ENCODE peak calls at places on chromosomes 7 and 10, in five cellular contexts. One of them, this sample, is unnamed.

GRCh38 chr7:157318015-157318706 is 18.6 kb upstream of the DNAJB6 start:
- DNase-seq in body of pancreas: peak
- DNase-seq in PC-9: no peak
- DNase-seq in OCI-LY7: no peak
- DNase-seq in choroid plexus epithelial cell: no peak
- DNase-seq in this sample: peak

GRCh38 chr10:59628456-59628855 is 81.2 kb downstream of the SLC16A9 start:
- DNase-seq in body of pancreas: no peak
- DNase-seq in PC-9: no peak
- DNase-seq in OCI-LY7: no peak
- DNase-seq in choroid plexus epithelial cell: no peak
- DNase-seq in this sample: no peak

GRCh38 chr10:27783660-27784059 is 38.0 kb upstream of the MKX start:
- DNase-seq in body of pancreas: peak
- DNase-seq in PC-9: no peak
- DNase-seq in OCI-LY7: peak
- DNase-seq in choroid plexus epithelial cell: peak
- DNase-seq in this sample: no peak

GRCh38 chr10:46543379-46544014 is 13.0 kb downstream of the GPRIN2 start:
- DNase-seq in body of pancreas: no peak
- DNase-seq in PC-9: no peak
- DNase-seq in OCI-LY7: no peak
- DNase-seq in choroid plexus epithelial cell: no peak
- DNase-seq in this sample: no peak

GRCh38 chr10:21398549-21399345 is 126.7 kb downstream of the SKIDA1 start:
- DNase-seq in body of pancreas: no peak
- DNase-seq in PC-9: peak
- DNase-seq in OCI-LY7: no peak
- DNase-seq in choroid plexus epithelial cell: no peak
- DNase-seq in this sample: no peak

GRCh38 chr7:127692200-127692599 is 40.2 kb downstream of the SND1 start:
- DNase-seq in body of pancreas: no peak
- DNase-seq in PC-9: no peak
- DNase-seq in OCI-LY7: no peak
- DNase-seq in choroid plexus epithelial cell: no peak
- DNase-seq in this sample: no peak

GRCh38 chr10:97081621-97082235 is 104.0 kb downstream of the SLIT1 start:
- DNase-seq in body of pancreas: peak
- DNase-seq in PC-9: peak
- DNase-seq in OCI-LY7: peak
- DNase-seq in choroid plexus epithelial cell: peak
- DNase-seq in this sample: peak

GRCh38 chr7:57202274-57202673 is 70.0 kb upstream of the ZNF479 start:
- DNase-seq in body of pancreas: no peak
- DNase-seq in PC-9: no peak
- DNase-seq in OCI-LY7: no peak
- DNase-seq in choroid plexus epithelial cell: no peak
- DNase-seq in this sample: no peak

GRCh38 chr7:155764432-155764798 is 47.8 kb downstream of the SHH start:
- DNase-seq in body of pancreas: no peak
- DNase-seq in PC-9: no peak
- DNase-seq in OCI-LY7: no peak
- DNase-seq in choroid plexus epithelial cell: no peak
- DNase-seq in this sample: no peak

GRCh38 chr10:102596506-102596971 is 47.7 kb upstream of the TRIM8 start:
- DNase-seq in body of pancreas: peak
- DNase-seq in PC-9: peak
- DNase-seq in OCI-LY7: peak
- DNase-seq in choroid plexus epithelial cell: peak
- DNase-seq in this sample: peak

GRCh38 chr10:109343293-109343692 is 580.0 kb downstream of the XPNPEP1 start:
- DNase-seq in body of pancreas: no peak
- DNase-seq in PC-9: no peak
- DNase-seq in OCI-LY7: no peak
- DNase-seq in choroid plexus epithelial cell: no peak
- DNase-seq in this sample: no peak

GRCh38 chr10:126111562-126111961 is 215.2 kb downstream of the FANK1 start:
- DNase-seq in body of pancreas: no peak
- DNase-seq in PC-9: no peak
- DNase-seq in OCI-LY7: no peak
- DNase-seq in choroid plexus epithelial cell: peak
- DNase-seq in this sample: no peak

GRCh38 chr10:42979730-42980467 is 97.0 kb upstream of the RET start:
- DNase-seq in body of pancreas: no peak
- DNase-seq in PC-9: no peak
- DNase-seq in OCI-LY7: no peak
- DNase-seq in choroid plexus epithelial cell: no peak
- DNase-seq in this sample: no peak

GRCh38 chr7:1359681-1360485 is 99.4 kb downstream of the MICALL2 start:
- DNase-seq in body of pancreas: no peak
- DNase-seq in PC-9: no peak
- DNase-seq in OCI-LY7: no peak
- DNase-seq in choroid plexus epithelial cell: no peak
- DNase-seq in this sample: no peak

GRCh38 chr10:12729885-12730284 is 271.6 kb downstream of the CCDC3 start:
- DNase-seq in body of pancreas: no peak
- DNase-seq in PC-9: no peak
- DNase-seq in OCI-LY7: no peak
- DNase-seq in choroid plexus epithelial cell: no peak
- DNase-seq in this sample: no peak

GRCh38 chr7:95922191-95922590 is 149.8 kb downstream of the DYNC1I1 start:
- DNase-seq in body of pancreas: no peak
- DNase-seq in PC-9: no peak
- DNase-seq in OCI-LY7: no peak
- DNase-seq in choroid plexus epithelial cell: no peak
- DNase-seq in this sample: no peak

GRCh38 chr7:144854839-144855424 is 19.1 kb upstream of the TPK1 start:
- DNase-seq in body of pancreas: no peak
- DNase-seq in PC-9: no peak
- DNase-seq in OCI-LY7: peak
- DNase-seq in choroid plexus epithelial cell: peak
- DNase-seq in this sample: no peak

GRCh38 chr7:137890449-137890916 is 43.7 kb upstream of the DGKI start:
- DNase-seq in body of pancreas: no peak
- DNase-seq in PC-9: no peak
- DNase-seq in OCI-LY7: no peak
- DNase-seq in choroid plexus epithelial cell: no peak
- DNase-seq in this sample: no peak

GRCh38 chr10:110711382-110711781 is 67.2 kb downstream of the RBM20 start:
- DNase-seq in body of pancreas: no peak
- DNase-seq in PC-9: no peak
- DNase-seq in OCI-LY7: no peak
- DNase-seq in choroid plexus epithelial cell: no peak
- DNase-seq in this sample: no peak

GRCh38 chr10:114458955-114459354 is 54.7 kb upstream of the AFAP1L2 start:
- DNase-seq in body of pancreas: peak
- DNase-seq in PC-9: no peak
- DNase-seq in OCI-LY7: peak
- DNase-seq in choroid plexus epithelial cell: peak
- DNase-seq in this sample: no peak

GRCh38 chr10:1706256-1706655 is 31.1 kb downstream of the ADARB2 start:
- DNase-seq in body of pancreas: no peak
- DNase-seq in PC-9: no peak
- DNase-seq in OCI-LY7: no peak
- DNase-seq in choroid plexus epithelial cell: no peak
- DNase-seq in this sample: no peak

GRCh38 chr10:117675516-117675915 is 133.0 kb downstream of the EMX2 start:
- DNase-seq in body of pancreas: no peak
- DNase-seq in PC-9: no peak
- DNase-seq in OCI-LY7: no peak
- DNase-seq in choroid plexus epithelial cell: no peak
- DNase-seq in this sample: no peak

GRCh38 chr7:18693401-18693800 is 197.9 kb downstream of the HDAC9 start:
- DNase-seq in body of pancreas: peak
- DNase-seq in PC-9: no peak
- DNase-seq in OCI-LY7: no peak
- DNase-seq in choroid plexus epithelial cell: peak
- DNase-seq in this sample: peak

GRCh38 chr10:12221323-12222298 is 25.6 kb downstream of the CDC123 start:
- DNase-seq in body of pancreas: no peak
- DNase-seq in PC-9: peak
- DNase-seq in OCI-LY7: no peak
- DNase-seq in choroid plexus epithelial cell: peak
- DNase-seq in this sample: no peak

GRCh38 chr10:3924344-3924743 is 139.3 kb upstream of the KLF6 start:
- DNase-seq in body of pancreas: no peak
- DNase-seq in PC-9: peak
- DNase-seq in OCI-LY7: no peak
- DNase-seq in choroid plexus epithelial cell: peak
- DNase-seq in this sample: no peak

GRCh38 chr7:92598310-92598981 is 8.3 kb upstream of the FAM133B start:
- DNase-seq in body of pancreas: no peak
- DNase-seq in PC-9: no peak
- DNase-seq in OCI-LY7: no peak
- DNase-seq in choroid plexus epithelial cell: no peak
- DNase-seq in this sample: no peak

GRCh38 chr10:117496616-117497028 is 45.9 kb upstream of the EMX2 start:
- DNase-seq in body of pancreas: peak
- DNase-seq in PC-9: peak
- DNase-seq in OCI-LY7: peak
- DNase-seq in choroid plexus epithelial cell: peak
- DNase-seq in this sample: peak

GRCh38 chr10:96230527-96230926 is 40.8 kb downstream of the BLNK start:
- DNase-seq in body of pancreas: no peak
- DNase-seq in PC-9: no peak
- DNase-seq in OCI-LY7: no peak
- DNase-seq in choroid plexus epithelial cell: no peak
- DNase-seq in this sample: no peak

DNA sequence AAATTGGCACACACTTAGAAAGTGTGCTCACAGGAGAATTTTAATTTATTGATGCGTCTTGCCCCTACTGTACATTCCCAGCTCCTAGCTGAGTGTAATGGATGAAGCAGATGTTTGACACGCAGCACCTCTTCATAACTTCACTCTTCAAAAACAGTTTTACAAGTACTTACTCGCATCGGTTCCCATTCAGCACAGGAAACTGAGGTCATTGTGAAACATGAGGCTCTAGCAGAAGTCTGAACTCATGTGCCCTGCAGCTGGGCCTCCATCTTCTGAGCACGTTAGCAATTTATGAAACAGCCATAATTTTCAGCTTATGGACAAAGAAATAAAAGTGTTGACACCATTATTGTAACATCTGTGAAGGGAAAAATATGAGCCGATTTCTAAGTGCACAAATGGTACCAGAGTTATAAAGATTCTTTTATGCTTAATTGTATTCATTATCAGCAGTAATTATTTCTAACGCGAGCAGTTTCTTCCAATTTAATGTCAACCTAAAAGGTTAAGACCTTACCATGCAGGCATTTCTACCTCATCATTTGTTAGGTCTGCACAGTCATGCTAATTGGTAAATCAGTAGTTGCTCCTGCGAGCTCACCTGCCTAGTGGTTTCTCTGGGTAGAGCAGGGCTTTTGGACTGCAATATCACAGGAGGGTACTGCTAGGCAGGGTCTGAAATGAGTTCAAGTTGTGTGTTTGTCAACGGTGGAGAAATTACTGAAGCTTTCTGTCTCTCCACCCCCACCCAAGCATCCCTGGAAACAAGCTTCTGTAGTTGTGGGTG is 558.7 kb upstream of the MGMT start:
- DNase-seq in body of pancreas: no peak
- DNase-seq in PC-9: no peak
- DNase-seq in OCI-LY7: no peak
- DNase-seq in choroid plexus epithelial cell: no peak
- DNase-seq in this sample: no peak
- H3K4me3 ChIP-seq in body of pancreas: no peak
- H3K4me3 ChIP-seq in PC-9: no peak
- H3K4me3 ChIP-seq in OCI-LY7: no peak
- H3K4me3 ChIP-seq in choroid plexus epithelial cell: no peak
- H3K4me3 ChIP-seq in this sample: no peak

DNA sequence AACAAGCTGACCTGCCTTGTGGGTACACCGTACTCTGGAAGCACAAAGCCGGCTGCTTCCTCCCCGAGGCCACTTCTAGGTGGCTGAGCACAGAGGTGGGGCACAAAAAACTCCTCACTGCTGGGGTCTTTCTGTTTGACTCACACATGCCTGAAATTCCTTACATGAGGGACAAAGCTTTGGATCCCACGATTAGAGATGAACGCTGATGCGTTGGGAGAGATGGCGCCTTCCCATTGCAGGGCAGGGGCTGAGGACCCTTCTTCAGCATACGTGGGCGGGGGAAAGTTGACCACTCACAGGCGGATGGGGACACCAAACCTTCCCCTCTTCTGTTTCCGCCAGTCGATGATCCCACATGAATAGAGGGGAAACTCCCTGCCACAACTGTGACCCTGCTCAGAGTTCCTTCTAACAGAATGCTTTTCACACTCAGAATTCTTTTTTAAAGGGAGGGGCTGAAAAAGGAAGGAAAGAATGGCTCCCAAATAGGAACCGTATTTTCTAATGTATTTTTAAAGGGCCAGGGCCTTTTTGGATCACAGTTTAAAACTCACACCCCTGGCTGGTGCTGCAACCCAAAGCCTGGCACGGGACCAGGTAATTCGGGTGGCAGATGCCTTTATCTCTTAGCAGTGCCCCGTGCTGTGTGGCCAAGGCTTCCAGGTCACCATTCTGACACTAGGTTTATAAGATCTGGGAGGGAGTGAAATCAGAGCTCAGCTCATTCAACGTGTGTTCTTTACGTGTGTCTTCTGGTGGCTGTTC is 134.0 kb downstream of the PRKAG2 start:
- DNase-seq in body of pancreas: no peak
- DNase-seq in PC-9: peak
- DNase-seq in OCI-LY7: no peak
- DNase-seq in choroid plexus epithelial cell: no peak
- DNase-seq in this sample: no peak
- H3K4me3 ChIP-seq in body of pancreas: no peak
- H3K4me3 ChIP-seq in PC-9: no peak
- H3K4me3 ChIP-seq in OCI-LY7: no peak
- H3K4me3 ChIP-seq in choroid plexus epithelial cell: no peak
- H3K4me3 ChIP-seq in this sample: no peak

GRCh38 chr10:89001024-89001423 is 10.4 kb downstream of the FAS start:
- DNase-seq in body of pancreas: no peak
- DNase-seq in PC-9: no peak
- DNase-seq in OCI-LY7: peak
- DNase-seq in choroid plexus epithelial cell: no peak
- DNase-seq in this sample: no peak
- H3K4me3 ChIP-seq in body of pancreas: no peak
- H3K4me3 ChIP-seq in PC-9: no peak
- H3K4me3 ChIP-seq in OCI-LY7: peak
- H3K4me3 ChIP-seq in choroid plexus epithelial cell: no peak
- H3K4me3 ChIP-seq in this sample: no peak

GRCh38 chr7:15920953-15921352 is 234.5 kb upstream of the MEOX2 start:
- DNase-seq in body of pancreas: no peak
- DNase-seq in PC-9: no peak
- DNase-seq in OCI-LY7: no peak
- DNase-seq in choroid plexus epithelial cell: no peak
- DNase-seq in this sample: no peak

GRCh38 chr7:15924910-15925309 is 238.4 kb upstream of the MEOX2 start:
- DNase-seq in body of pancreas: no peak
- DNase-seq in PC-9: no peak
- DNase-seq in OCI-LY7: no peak
- DNase-seq in choroid plexus epithelial cell: no peak
- DNase-seq in this sample: no peak

GRCh38 chr7:15921576-15921975 is 235.1 kb upstream of the MEOX2 start:
- DNase-seq in body of pancreas: no peak
- DNase-seq in PC-9: no peak
- DNase-seq in OCI-LY7: no peak
- DNase-seq in choroid plexus epithelial cell: peak
- DNase-seq in this sample: no peak

GRCh38 chr7:15925608-15926007 is 239.1 kb upstream of the MEOX2 start:
- DNase-seq in body of pancreas: no peak
- DNase-seq in PC-9: no peak
- DNase-seq in OCI-LY7: no peak
- DNase-seq in choroid plexus epithelial cell: no peak
- DNase-seq in this sample: no peak

GRCh38 chr7:15922002-15922401 is 235.5 kb upstream of the MEOX2 start:
- DNase-seq in body of pancreas: no peak
- DNase-seq in PC-9: no peak
- DNase-seq in OCI-LY7: no peak
- DNase-seq in choroid plexus epithelial cell: no peak
- DNase-seq in this sample: no peak
- H3K4me3 ChIP-seq in body of pancreas: no peak
- H3K4me3 ChIP-seq in PC-9: no peak
- H3K4me3 ChIP-seq in OCI-LY7: no peak
- H3K4me3 ChIP-seq in choroid plexus epithelial cell: no peak
- H3K4me3 ChIP-seq in this sample: no peak